ENCODE peak calls at places on chromosomes 12 and 14, in ten cellular contexts. A is non-pigmented ciliary epithelial cell; P is NCI-H1417 treated with DMSO at 0.1 percent for 48 hours; Y is effector memory CD4-positive, alpha-beta T cell; C is heart right ventricle; Z is activated CD4-positive, alpha-beta T cell treated with anti-CD3 and anti-CD28 coated beads for 4 hours; O is endothelial cell; J is stimulated activated CD8-positive, alpha-beta memory T cell treated with anti-CD3 and anti-CD28 coated beads, Interleukin-2, amount 100 ng/mL, for 1 hour; S is mesenchymal stem cell; E is NCI-H1092 treated with DMSO at 0.1 percent for 48 hours. M is an unnamed sample.

GRCh38 chr12:52183544-52183910 is 8.3 kb downstream of the KRT80 start:
- DNase-seq in A (no peak), P (no peak), Y (no peak), C (no peak), Z (no peak), O (no peak), J (no peak), S (no peak), E (no peak), M (no peak)

GRCh38 chr14:33534636-33535035 is 416.2 kb downstream of the EGLN3 start:
- DNase-seq in A (no peak), P (no peak), Y (no peak), C (no peak), Z (no peak), O (no peak), J (no peak), S (peak; percentile 90), E (no peak), M (no peak)

GRCh38 chr12:68440068-68440581 is 108.0 kb upstream of the MDM1 start:
- DNase-seq in A (no peak), P (no peak), Y (no peak), C (no peak), Z (no peak), O (no peak), J (no peak), S (peak; percentile 50), E (no peak), M (no peak)

GRCh38 chr14:102848830-102849521 is 71.7 kb downstream of the TRAF3 start:
- DNase-seq in A (no peak), P (no peak), Y (no peak), C (peak; percentile 32), Z (no peak), O (no peak), J (no peak), S (no peak), E (peak; percentile 86), M (no peak)

GRCh38 chr12:103782399-103782798 is 58.6 kb downstream of the NT5DC3 start:
- DNase-seq in A (no peak), P (no peak), Y (no peak), C (no peak), Z (no peak), O (no peak), J (no peak), S (no peak), E (no peak), M (no peak)

GRCh38 chr14:100645986-100646314 is 58.7 kb upstream of the BEGAIN start:
- DNase-seq in A (no peak), P (no peak), Y (no peak), C (no peak), Z (no peak), O (no peak), J (no peak), S (no peak), E (no peak), M (no peak)

GRCh38 chr12:45473636-45474035 is 255.9 kb upstream of the ARID2 start:
- DNase-seq in A (no peak), P (no peak), Y (no peak), C (no peak), Z (no peak), O (no peak), J (no peak), S (no peak), E (no peak), M (no peak)

GRCh38 chr12:62933220-62933870 is 1.6 kb downstream of the PPM1H start:
- DNase-seq in A (no peak), P (peak; percentile 57), Y (no peak), C (peak; percentile 50), Z (no peak), O (peak; percentile 56), J (no peak), S (no peak), E (peak; percentile 78), M (no peak)

GRCh38 chr12:14771651-14772137 is 31.6 kb downstream of the WBP11 start:
- DNase-seq in A (no peak), P (no peak), Y (peak; percentile 24), C (no peak), Z (peak; percentile 44), O (peak; percentile 17), J (no peak), S (peak; percentile 22), E (no peak), M (no peak)

M was measured in astrocyte of the cerebellum.